ENCODE peak calls at places on chromosomes 3 and 15, in ten cellular contexts. P is PC-3, F is adrenal gland, I is uterus, S is colonic mucosa, Q is cardiac muscle cell, X is transverse colon, W is astrocyte, D is thyroid gland, L is tibial nerve. C is an unnamed sample.

GRCh38 chr3:158788446-158788845 is 13.4 kb upstream of the MFSD1 start:
- DNase-seq in P (peak; percentile 80), F (no peak), I (no peak), S (no peak), Q (no peak), X (no peak), W (no peak), D (no peak), L (no peak), C (no peak)

GRCh38 chr15:25249236-25250010 is 189.4 kb downstream of the UBE3A start:
- DNase-seq in P (no peak), F (no peak), I (peak; percentile 5), S (peak; percentile 4), Q (no peak), X (peak; percentile 1), W (no peak), D (peak; percentile 0), L (no peak), C (no peak)

GRCh38 chr3:134620476-134621115 is 30.2 kb downstream of the KY start:
- DNase-seq in P (no peak), F (no peak), I (no peak), S (no peak), Q (no peak), X (no peak), W (no peak), D (no peak), L (no peak), C (no peak)

GRCh38 chr15:68517285-68517711 is 61.5 kb upstream of the CORO2B start:
- DNase-seq in P (no peak), F (no peak), I (no peak), S (no peak), Q (peak; percentile 48), X (no peak), W (peak; percentile 68), D (peak; percentile 39), L (no peak), C (no peak)

GRCh38 chr15:61715082-61715481 is 345.2 kb downstream of the VPS13C start:
- DNase-seq in P (peak; percentile 26), F (no peak), I (no peak), S (no peak), Q (no peak), X (no peak), W (peak; percentile 10), D (peak; percentile 29), L (no peak), C (no peak)

GRCh38 chr15:101371519-101371918 is 76.5 kb upstream of the SNRPA1 start:
- DNase-seq in P (no peak), F (no peak), I (no peak), S (no peak), Q (no peak), X (no peak), W (no peak), D (no peak), L (no peak), C (no peak)

GRCh38 chr15:73683624-73684536 is at the start of gene CD276:
- DNase-seq in P (peak; percentile 72), F (peak; percentile 91), I (peak; percentile 75), S (peak; percentile 82), Q (peak; percentile 91), X (peak; percentile 73), W (peak; percentile 64), D (peak; percentile 85), L (peak; percentile 40), C (peak; percentile 73)

GRCh38 chr3:169283902-169284451 is 379.5 kb downstream of the MECOM start:
- DNase-seq in P (no peak), F (no peak), I (no peak), S (no peak), Q (no peak), X (no peak), W (no peak), D (no peak), L (no peak), C (no peak)

GRCh38 chr3:171504376-171504775 is 44.2 kb upstream of the TNIK start:
- DNase-seq in P (no peak), F (no peak), I (no peak), S (no peak), Q (no peak), X (no peak), W (no peak), D (no peak), L (no peak), C (no peak)

GRCh38 chr15:51828621-51829359 is 663 bp upstream of the TMOD3 start:
- DNase-seq in P (peak; percentile 88), F (no peak), I (no peak), S (no peak), Q (no peak), X (no peak), W (peak; percentile 68), D (no peak), L (no peak), C (no peak)
- H3K4me3 ChIP-seq in P (peak overlapping the region; percentile 98), F (no peak overlapping the region), I (no peak overlapping the region), S (no peak overlapping the region), Q (no peak overlapping the region), X (peak overlapping the region; percentile 92), W (peak overlapping the region; percentile 89), D (no peak overlapping the region), L (no peak overlapping the region), C (no peak overlapping the region)

GRCh38 chr3:195729476-195729875 is 8.7 kb downstream of the MUC20 start:
- DNase-seq in P (no peak), F (no peak), I (no peak), S (no peak), Q (no peak), X (no peak), W (no peak), D (no peak), L (no peak), C (no peak)
- H3K36me3 ChIP-seq in P (no peaks in the 10 kb centered on the region), F (no peaks in the 10 kb centered on the region), I (no peaks in the 10 kb centered on the region), S (no peaks in the 10 kb centered on the region), Q (no peaks in the 10 kb centered on the region), X (no peaks in the 10 kb centered on the region), W (no peaks in the 10 kb centered on the region), D (peaks cover 2% of the 10 kb centered on the region), L (no peaks in the 10 kb centered on the region), C (peaks cover 9% of the 10 kb centered on the region)

GRCh38 chr3:42035816-42036482 is 55.2 kb upstream of the TRAK1 start:
- DNase-seq in P (no peak), F (peak; percentile 59), I (no peak), S (peak; percentile 25), Q (peak; percentile 23), X (no peak), W (no peak), D (peak; percentile 62), L (no peak), C (peak; percentile 64)

GRCh38 chr3:42033741-42034140 is 57.4 kb upstream of the TRAK1 start:
- DNase-seq in P (peak; percentile 59), F (no peak), I (no peak), S (no peak), Q (no peak), X (no peak), W (peak; percentile 57), D (no peak), L (no peak), C (no peak)

GRCh38 chr3:42035007-42035406 is 56.1 kb upstream of the TRAK1 start:
- DNase-seq in P (no peak), F (no peak), I (no peak), S (peak; percentile 25), Q (no peak), X (no peak), W (no peak), D (no peak), L (no peak), C (no peak)

GRCh38 chr3:42031808-42032475 is 59.2 kb upstream of the TRAK1 start:
- DNase-seq in P (no peak), F (no peak), I (no peak), S (peak; percentile 15), Q (peak; percentile 80), X (no peak), W (peak; percentile 85), D (peak; percentile 80), L (no peak), C (no peak)

DNA sequence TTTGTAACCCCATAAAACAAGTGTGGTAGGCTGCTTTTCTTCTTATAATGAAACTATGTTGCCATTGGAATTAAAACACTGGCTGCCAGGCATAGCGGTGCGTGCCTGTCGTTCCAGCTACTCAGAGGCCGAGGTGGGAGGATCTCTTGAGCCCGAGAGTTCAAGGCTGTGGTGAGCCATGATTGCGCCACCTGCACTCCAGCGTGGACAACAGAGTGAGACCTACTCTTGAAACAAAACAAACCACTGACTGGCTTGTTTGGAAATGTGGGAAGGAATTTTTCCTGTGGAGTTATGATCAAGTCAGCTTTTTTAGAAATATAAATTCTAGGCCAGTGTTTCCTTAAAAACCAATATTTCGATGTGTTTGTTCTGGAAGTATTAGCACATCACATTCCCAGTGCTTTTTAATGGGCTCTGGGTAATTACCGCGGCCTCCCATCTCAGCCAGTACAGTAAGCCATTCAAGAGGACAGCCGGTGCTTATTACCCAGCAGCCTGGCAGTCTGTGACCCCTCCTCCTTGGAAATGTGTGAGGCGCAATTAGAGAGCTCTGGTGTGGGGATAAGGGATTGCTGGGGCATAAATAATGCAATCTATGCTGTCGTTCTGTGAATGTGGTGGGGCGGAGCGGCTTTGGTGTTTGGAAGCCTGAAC is 58.3 kb upstream of the TRAK1 start:
- DNase-seq in P (no peak), F (peak; percentile 96), I (peak; percentile 80), S (peak; percentile 24), Q (no peak), X (peak; percentile 68), W (peak; percentile 97), D (peak; percentile 80), L (peak; percentile 74), C (no peak)
- TF ChIP-seq CTCF in P (no peak), F (no peak), I (no peak), S (no peak), Q (peak; percentile 4), X (no peak), W (no peak), D (no peak), L (no peak), C (no peak)

GRCh38 chr15:92667291-92667904 is 11.8 kb upstream of the FAM174B start:
- DNase-seq in P (peak; percentile 63), F (no peak), I (no peak), S (peak; percentile 38), Q (no peak), X (no peak), W (no peak), D (peak; percentile 47), L (no peak), C (no peak)

GRCh38 chr15:92665100-92665555 is 9.6 kb upstream of the FAM174B start:
- DNase-seq in P (no peak), F (no peak), I (no peak), S (no peak), Q (peak; percentile 36), X (no peak), W (no peak), D (no peak), L (no peak), C (no peak)

GRCh38 chr15:92668086-92668485 is 12.5 kb upstream of the FAM174B start:
- DNase-seq in P (no peak), F (no peak), I (no peak), S (no peak), Q (no peak), X (no peak), W (no peak), D (no peak), L (no peak), C (no peak)

GRCh38 chr15:92668620-92669019 is 13.0 kb upstream of the FAM174B start:
- DNase-seq in P (no peak), F (no peak), I (no peak), S (no peak), Q (no peak), X (no peak), W (no peak), D (no peak), L (no peak), C (no peak)

DNA sequence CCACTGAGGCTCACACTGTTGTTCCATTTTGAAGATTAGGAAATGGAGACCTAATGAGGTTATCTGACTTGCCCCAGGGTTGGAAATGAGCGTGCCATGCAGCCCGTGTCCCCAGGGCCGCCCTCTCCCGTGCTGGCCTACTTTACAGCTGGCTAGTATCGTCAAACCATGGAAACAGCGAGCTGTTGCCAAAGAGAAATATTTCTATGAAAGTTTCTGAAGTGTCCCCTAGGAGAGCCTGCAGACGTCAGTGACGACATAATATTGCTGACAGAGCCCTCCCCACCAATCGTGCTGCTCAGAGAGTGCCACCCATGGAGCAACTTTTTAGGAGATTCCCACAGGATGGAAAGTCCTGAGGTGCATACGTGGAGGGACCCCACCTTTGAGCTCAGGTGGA is 11.2 kb upstream of the FAM174B start:
- DNase-seq in P (no peak), F (peak; percentile 6), I (no peak), S (no peak), Q (no peak), X (peak; percentile 18), W (no peak), D (peak; percentile 78), L (peak; percentile 39), C (peak; percentile 68)
- H3K4me3 ChIP-seq in P (no peak overlapping the region), F (no peak overlapping the region), I (no peak overlapping the region), S (no peak overlapping the region), Q (no peak overlapping the region), X (no peak overlapping the region), W (no peak overlapping the region), D (no peak overlapping the region), L (no peak overlapping the region), C (no peak overlapping the region)

C was measured in heart right ventricle.